ENCODE peak calls at places on chromosomes 3 and 15, in five cellular contexts. One of them, this sample, is unnamed.

GRCh38 chr15:67100808-67101581 is 35.6 kb downstream of the SMAD3 start:
- DNase-seq in pancreas: no peak
- DNase-seq in GM23338: no peak
- DNase-seq in astrocyte: no peak
- DNase-seq in fibroblast of pulmonary artery: no peak
- DNase-seq in this sample: no peak

GRCh38 chr15:64702816-64703631 is 72.4 kb downstream of the RBPMS2 start:
- DNase-seq in astrocyte: peak; percentile 67
- DNase-seq in GM23338: peak; percentile 98
- DNase-seq in pancreas: peak; percentile 100
- DNase-seq in fibroblast of pulmonary artery: peak; percentile 90
- DNase-seq in this sample: peak; percentile 87

GRCh38 chr3:100047455-100048141 is 66.7 kb downstream of the FILIP1L start:
- DNase-seq in fibroblast of pulmonary artery: peak; percentile 64
- DNase-seq in GM23338: no peak
- DNase-seq in pancreas: no peak
- DNase-seq in astrocyte: peak; percentile 99
- DNase-seq in this sample: peak; percentile 59

GRCh38 chr3:171257251-171258179 is 202.7 kb downstream of the TNIK start:
- DNase-seq in GM23338: no peak
- DNase-seq in pancreas: no peak
- DNase-seq in astrocyte: peak; percentile 82
- DNase-seq in fibroblast of pulmonary artery: no peak
- DNase-seq in this sample: no peak

GRCh38 chr3:34078418-34078817 is 280.0 kb downstream of the PDCD6IP start:
- DNase-seq in astrocyte: no peak
- DNase-seq in fibroblast of pulmonary artery: no peak
- DNase-seq in GM23338: no peak
- DNase-seq in pancreas: no peak
- DNase-seq in this sample: no peak

GRCh38 chr3:133712017-133712416 is 34.2 kb upstream of the TF start:
- DNase-seq in GM23338: no peak
- DNase-seq in astrocyte: no peak
- DNase-seq in fibroblast of pulmonary artery: no peak
- DNase-seq in pancreas: no peak
- DNase-seq in this sample: no peak

GRCh38 chr15:83323296-83323711 is 38.8 kb upstream of the BNC1 start:
- DNase-seq in astrocyte: peak; percentile 96
- DNase-seq in pancreas: no peak
- DNase-seq in fibroblast of pulmonary artery: peak; percentile 95
- DNase-seq in GM23338: no peak
- DNase-seq in this sample: peak; percentile 75

GRCh38 chr3:119236756-119237155 is 3.9 kb downstream of the B4GALT4 start:
- DNase-seq in fibroblast of pulmonary artery: no peak
- DNase-seq in pancreas: no peak
- DNase-seq in astrocyte: no peak
- DNase-seq in GM23338: no peak
- DNase-seq in this sample: no peak

GRCh38 chr15:77354064-77354463 is 65.8 kb downstream of the PEAK1 start:
- DNase-seq in fibroblast of pulmonary artery: no peak
- DNase-seq in astrocyte: no peak
- DNase-seq in GM23338: no peak
- DNase-seq in pancreas: no peak
- DNase-seq in this sample: no peak

GRCh38 chr3:49751501-49751900 is 27.8 kb upstream of the GMPPB start:
- DNase-seq in fibroblast of pulmonary artery: no peak
- DNase-seq in pancreas: no peak
- DNase-seq in astrocyte: no peak
- DNase-seq in GM23338: no peak
- DNase-seq in this sample: no peak

GRCh38 chr15:29570931-29571727 is 251.1 kb downstream of the TJP1 start:
- DNase-seq in GM23338: peak; percentile 84
- DNase-seq in pancreas: peak; percentile 84
- DNase-seq in fibroblast of pulmonary artery: peak; percentile 13
- DNase-seq in astrocyte: peak; percentile 12
- DNase-seq in this sample: peak; percentile 0

GRCh38 chr15:45962733-45963132 is 327.9 kb downstream of the SQOR start:
- DNase-seq in astrocyte: no peak
- DNase-seq in pancreas: no peak
- DNase-seq in fibroblast of pulmonary artery: no peak
- DNase-seq in GM23338: no peak
- DNase-seq in this sample: no peak

GRCh38 chr3:113271189-113271588 is 59.8 kb downstream of the BOC start:
- DNase-seq in pancreas: no peak
- DNase-seq in astrocyte: no peak
- DNase-seq in fibroblast of pulmonary artery: no peak
- DNase-seq in GM23338: no peak
- DNase-seq in this sample: no peak

GRCh38 chr15:96345560-96346389 is 15.3 kb downstream of the NR2F2 start:
- DNase-seq in fibroblast of pulmonary artery: peak; percentile 87
- DNase-seq in GM23338: peak; percentile 82
- DNase-seq in pancreas: no peak
- DNase-seq in astrocyte: no peak
- DNase-seq in this sample: peak; percentile 85

GRCh38 chr3:59167756-59168155 is 117.9 kb upstream of the CFAP20DC start:
- DNase-seq in pancreas: no peak
- DNase-seq in GM23338: no peak
- DNase-seq in astrocyte: no peak
- DNase-seq in fibroblast of pulmonary artery: no peak
- DNase-seq in this sample: no peak

GRCh38 chr3:189070965-189071364 is 100.8 kb upstream of the TPRG1 start:
- DNase-seq in pancreas: no peak
- DNase-seq in fibroblast of pulmonary artery: no peak
- DNase-seq in GM23338: no peak
- DNase-seq in astrocyte: no peak
- DNase-seq in this sample: no peak

GRCh38 chr3:134049676-134050075 is 20.0 kb upstream of the SLCO2A1 start:
- DNase-seq in pancreas: no peak
- DNase-seq in astrocyte: no peak
- DNase-seq in GM23338: no peak
- DNase-seq in fibroblast of pulmonary artery: no peak
- DNase-seq in this sample: no peak

GRCh38 chr3:105513042-105513441 is 146.3 kb downstream of the ALCAM start:
- DNase-seq in fibroblast of pulmonary artery: peak; percentile 81
- DNase-seq in GM23338: no peak
- DNase-seq in astrocyte: peak; percentile 91
- DNase-seq in pancreas: no peak
- DNase-seq in this sample: peak; percentile 87

GRCh38 chr15:71048913-71049675 is 66.2 kb upstream of the THSD4 start:
- DNase-seq in pancreas: no peak
- DNase-seq in GM23338: no peak
- DNase-seq in fibroblast of pulmonary artery: peak; percentile 97
- DNase-seq in astrocyte: peak; percentile 100
- DNase-seq in this sample: peak; percentile 99

GRCh38 chr15:74907277-74907870 is 723 bp upstream of the FAM219B start:
- DNase-seq in GM23338: no peak
- DNase-seq in astrocyte: no peak
- DNase-seq in pancreas: peak; percentile 22
- DNase-seq in fibroblast of pulmonary artery: no peak
- DNase-seq in this sample: no peak

GRCh38 chr15:40096094-40096876 is 12.4 kb downstream of the BMF start:
- DNase-seq in astrocyte: no peak
- DNase-seq in GM23338: no peak
- DNase-seq in fibroblast of pulmonary artery: no peak
- DNase-seq in pancreas: no peak
- DNase-seq in this sample: no peak

GRCh38 chr15:40097096-40097967 is 11.3 kb downstream of the BMF start:
- DNase-seq in pancreas: no peak
- DNase-seq in fibroblast of pulmonary artery: no peak
- DNase-seq in astrocyte: no peak
- DNase-seq in GM23338: no peak
- DNase-seq in this sample: no peak

GRCh38 chr15:40100133-40100946 is 8.3 kb downstream of the BMF start:
- DNase-seq in fibroblast of pulmonary artery: no peak
- DNase-seq in GM23338: no peak
- DNase-seq in pancreas: peak; percentile 59
- DNase-seq in astrocyte: no peak
- DNase-seq in this sample: no peak

GRCh38 chr15:40098489-40099261 is 10.0 kb downstream of the BMF start:
- DNase-seq in astrocyte: peak; percentile 97
- DNase-seq in pancreas: peak; percentile 79
- DNase-seq in fibroblast of pulmonary artery: peak; percentile 92
- DNase-seq in GM23338: peak; percentile 47
- DNase-seq in this sample: peak; percentile 92

GRCh38 chr15:40097968-40098476 is 10.7 kb downstream of the BMF start:
- DNase-seq in astrocyte: no peak
- DNase-seq in GM23338: peak; percentile 52
- DNase-seq in pancreas: peak; percentile 63
- DNase-seq in fibroblast of pulmonary artery: no peak
- DNase-seq in this sample: peak; percentile 30
- H3K4me3 ChIP-seq in astrocyte: no peak overlapping the region
- H3K4me3 ChIP-seq in GM23338: no peak overlapping the region
- H3K4me3 ChIP-seq in pancreas: no peak overlapping the region
- H3K4me3 ChIP-seq in fibroblast of pulmonary artery: no peak overlapping the region
- H3K4me3 ChIP-seq in this sample: no peak overlapping the region

DNA sequence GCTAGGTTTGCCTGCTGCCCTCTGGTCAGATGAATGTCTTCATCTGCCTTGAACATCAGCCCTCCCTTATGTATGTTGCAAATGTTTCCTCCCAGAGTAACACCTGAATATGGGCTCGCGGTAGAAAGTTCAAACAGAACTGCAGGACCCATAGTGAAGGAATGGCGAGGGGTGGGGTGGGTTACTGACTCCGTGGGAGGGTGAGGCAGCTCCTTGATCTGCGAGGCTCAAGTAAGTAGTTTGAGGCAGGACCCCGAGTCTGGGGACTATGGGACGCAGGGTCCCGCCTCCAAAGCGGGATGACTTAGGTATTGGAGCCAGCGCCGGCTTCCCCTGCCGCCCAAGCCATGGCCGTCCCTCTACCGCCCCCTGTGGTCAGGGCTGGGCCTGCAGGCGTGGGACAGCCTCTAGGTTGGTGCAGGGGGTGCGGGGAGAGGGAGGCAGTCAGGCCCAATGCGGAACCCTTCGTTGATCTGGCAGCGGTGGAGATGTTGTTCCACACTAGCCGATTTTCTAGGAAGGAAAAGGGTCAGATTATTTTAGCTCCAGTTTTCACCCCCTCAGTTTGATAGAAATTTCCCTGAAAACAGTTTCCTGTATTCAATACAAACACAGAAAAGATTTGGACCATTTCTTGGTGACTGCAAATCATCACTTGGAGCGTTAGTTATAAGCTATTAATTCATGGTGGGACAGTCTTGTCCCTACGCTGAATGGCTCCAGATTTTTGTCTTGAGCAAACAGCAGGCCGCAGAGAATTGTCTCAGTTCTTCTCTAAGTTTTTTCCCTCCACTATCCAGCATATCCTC is 72.3 kb downstream of the CORO2B start:
- DNase-seq in pancreas: peak; percentile 91
- DNase-seq in astrocyte: no peak
- DNase-seq in GM23338: peak; percentile 94
- DNase-seq in fibroblast of pulmonary artery: no peak
- DNase-seq in this sample: no peak
- TF ChIP-seq CTCF in pancreas: peak; percentile 81
- TF ChIP-seq CTCF in astrocyte: peak; percentile 41
- TF ChIP-seq CTCF in GM23338: peak; percentile 84
- TF ChIP-seq CTCF in fibroblast of pulmonary artery: peak; percentile 63
- TF ChIP-seq CTCF in this sample: peak; percentile 75

GRCh38 chr3:9945358-9945757 is 6.8 kb downstream of the PRRT3 start:
- DNase-seq in pancreas: no peak
- DNase-seq in astrocyte: no peak
- DNase-seq in fibroblast of pulmonary artery: no peak
- DNase-seq in GM23338: no peak
- DNase-seq in this sample: no peak
- H3K4me3 ChIP-seq in pancreas: no peak overlapping the region
- H3K4me3 ChIP-seq in astrocyte: no peak overlapping the region
- H3K4me3 ChIP-seq in fibroblast of pulmonary artery: no peak overlapping the region
- H3K4me3 ChIP-seq in GM23338: no peak overlapping the region
- H3K4me3 ChIP-seq in this sample: no peak overlapping the region

GRCh38 chr15:56242576-56243116 is 1.0 kb downstream of the RFX7 start:
- DNase-seq in fibroblast of pulmonary artery: no peak
- DNase-seq in pancreas: no peak
- DNase-seq in GM23338: no peak
- DNase-seq in astrocyte: no peak
- DNase-seq in this sample: no peak

GRCh38 chr15:56244237-56244810 is 645 bp upstream of the RFX7 start:
- DNase-seq in astrocyte: peak; percentile 79
- DNase-seq in pancreas: peak; percentile 57
- DNase-seq in GM23338: peak; percentile 93
- DNase-seq in fibroblast of pulmonary artery: peak; percentile 76
- DNase-seq in this sample: peak; percentile 74

GRCh38 chr15:56244811-56245576 is 1.3 kb upstream of the RFX7 start:
- DNase-seq in pancreas: peak; percentile 58
- DNase-seq in fibroblast of pulmonary artery: no peak
- DNase-seq in GM23338: peak; percentile 9
- DNase-seq in astrocyte: no peak
- DNase-seq in this sample: peak; percentile 47

GRCh38 chr15:56243117-56243773 is 434 bp downstream of the RFX7 start:
- DNase-seq in GM23338: peak; percentile 76
- DNase-seq in fibroblast of pulmonary artery: peak; percentile 39
- DNase-seq in astrocyte: peak; percentile 18
- DNase-seq in pancreas: peak; percentile 73
- DNase-seq in this sample: no peak

DNA sequence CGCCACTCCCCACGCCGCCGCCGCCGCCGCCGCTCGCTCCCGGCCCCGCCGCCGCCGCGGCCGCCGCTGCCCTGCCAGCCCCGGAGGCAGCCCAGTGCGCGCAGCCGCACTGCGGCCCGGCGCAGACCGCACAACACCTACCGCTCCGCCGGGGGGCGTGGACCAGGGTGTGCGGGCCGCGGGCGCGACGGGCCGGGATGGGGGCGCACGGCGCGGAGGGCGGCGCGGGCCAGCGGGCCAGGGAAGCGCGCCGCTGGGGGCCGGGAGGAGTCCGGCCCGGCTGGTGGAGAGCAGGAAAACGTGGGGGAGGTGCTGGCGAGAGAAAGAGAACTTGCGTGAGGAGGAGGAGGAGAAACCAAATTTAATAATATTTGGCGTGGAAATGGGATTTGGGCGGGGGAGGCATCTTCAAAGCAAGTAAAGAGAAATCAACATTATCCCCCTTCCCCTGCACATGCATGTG is at the start of gene RFX7:
- DNase-seq in GM23338: peak; percentile 87
- DNase-seq in fibroblast of pulmonary artery: peak; percentile 73
- DNase-seq in pancreas: peak; percentile 88
- DNase-seq in astrocyte: peak; percentile 58
- DNase-seq in this sample: peak; percentile 61
- TF ChIP-seq CTCF in GM23338: no peak
- TF ChIP-seq CTCF in fibroblast of pulmonary artery: no peak
- TF ChIP-seq CTCF in pancreas: no peak
- TF ChIP-seq CTCF in astrocyte: no peak
- TF ChIP-seq CTCF in this sample: no peak

DNA sequence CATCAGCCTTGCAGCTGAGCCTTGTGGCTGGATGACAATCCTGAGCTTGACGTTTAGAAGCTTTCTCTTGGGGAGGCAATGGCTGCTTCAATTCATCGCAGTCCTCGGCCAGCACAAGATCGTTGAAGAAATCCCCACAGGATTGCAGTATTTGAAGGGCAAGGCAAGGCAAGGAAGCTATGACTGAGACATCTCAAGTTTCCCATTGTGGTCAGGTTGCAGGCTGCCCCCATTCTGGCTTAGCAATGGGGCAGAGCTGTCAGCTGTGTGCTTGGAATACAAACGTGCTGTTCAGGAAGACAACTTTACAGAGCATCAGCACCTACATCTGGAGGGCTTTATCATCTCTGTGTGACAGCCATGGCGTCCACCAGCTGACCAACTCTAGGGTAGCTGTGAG is 275.9 kb upstream of the TBL1XR1 start:
- DNase-seq in fibroblast of pulmonary artery: no peak
- DNase-seq in GM23338: no peak
- DNase-seq in pancreas: no peak
- DNase-seq in astrocyte: peak; percentile 57
- DNase-seq in this sample: no peak
- H3K4me3 ChIP-seq in fibroblast of pulmonary artery: no peak overlapping the region
- H3K4me3 ChIP-seq in GM23338: no peak overlapping the region
- H3K4me3 ChIP-seq in pancreas: no peak overlapping the region
- H3K4me3 ChIP-seq in astrocyte: no peak overlapping the region
- H3K4me3 ChIP-seq in this sample: no peak overlapping the region

GRCh38 chr3:152574461-152575079 is 260.4 kb upstream of the P2RY1 start:
- DNase-seq in fibroblast of pulmonary artery: peak; percentile 86
- DNase-seq in pancreas: no peak
- DNase-seq in GM23338: peak; percentile 74
- DNase-seq in astrocyte: peak; percentile 25
- DNase-seq in this sample: peak; percentile 79
- TF ChIP-seq CTCF in fibroblast of pulmonary artery: peak; percentile 62
- TF ChIP-seq CTCF in pancreas: peak; percentile 26
- TF ChIP-seq CTCF in GM23338: peak; percentile 78
- TF ChIP-seq CTCF in astrocyte: peak; percentile 46
- TF ChIP-seq CTCF in this sample: peak; percentile 53

This sample was measured in fibroblast of the aortic adventitia.